ENCODE peak calls at places on chromosomes 5 and 9, in eight cellular contexts. Z, U, I, R, E, X, P and N are unnamed samples.

GRCh38 chr9:32395483-32396216 is 11.2 kb downstream of the ACO1 start:
- DNase-seq in P (no peak), X (no peak), E (peak; percentile 56), U (no peak), R (no peak), Z (peak; percentile 83), I (peak; percentile 31), N (no peak)

GRCh38 chr9:89532478-89532877 is 34.6 kb upstream of the SEMA4D start:
- DNase-seq in U (no peak), R (no peak), Z (no peak), I (no peak), E (no peak), X (no peak), P (no peak), N (no peak)

GRCh38 chr5:16869821-16870796 is 66.0 kb downstream of the MYO10 start:
- DNase-seq in Z (no peak), U (no peak), E (peak; percentile 99), P (no peak), I (peak; percentile 57), R (no peak), X (no peak), N (no peak)

GRCh38 chr9:20270176-20270575 is 352.1 kb downstream of the MLLT3 start:
- DNase-seq in E (no peak), P (no peak), X (no peak), I (no peak), R (no peak), U (no peak), Z (no peak), N (no peak)

GRCh38 chr5:32229586-32229985 is 55.5 kb upstream of the GOLPH3 start:
- DNase-seq in X (no peak), R (no peak), P (no peak), E (no peak), U (no peak), Z (no peak), I (no peak), N (no peak)

GRCh38 chr9:126499005-126499910 is 114.5 kb upstream of the LMX1B start:
- DNase-seq in P (peak; percentile 64), Z (no peak), R (peak; percentile 60), E (peak; percentile 57), X (no peak), U (peak; percentile 26), I (peak; percentile 51), N (no peak)

GRCh38 chr9:98860871-98861293 is 53.4 kb downstream of the GALNT12 start:
- DNase-seq in X (no peak), R (no peak), P (peak; percentile 67), Z (peak; percentile 77), E (peak; percentile 70), I (peak; percentile 48), U (no peak), N (no peak)

GRCh38 chr9:82722051-82722450 is 340.9 kb downstream of the RASEF start:
- DNase-seq in I (no peak), R (no peak), E (no peak), X (no peak), Z (no peak), U (no peak), P (peak; percentile 81), N (no peak)

GRCh38 chr9:347667-348292 is 133.1 kb downstream of the DOCK8 start:
- DNase-seq in R (no peak), E (peak; percentile 71), U (no peak), X (no peak), I (peak; percentile 54), Z (no peak), P (peak; percentile 43), N (no peak)

DNA sequence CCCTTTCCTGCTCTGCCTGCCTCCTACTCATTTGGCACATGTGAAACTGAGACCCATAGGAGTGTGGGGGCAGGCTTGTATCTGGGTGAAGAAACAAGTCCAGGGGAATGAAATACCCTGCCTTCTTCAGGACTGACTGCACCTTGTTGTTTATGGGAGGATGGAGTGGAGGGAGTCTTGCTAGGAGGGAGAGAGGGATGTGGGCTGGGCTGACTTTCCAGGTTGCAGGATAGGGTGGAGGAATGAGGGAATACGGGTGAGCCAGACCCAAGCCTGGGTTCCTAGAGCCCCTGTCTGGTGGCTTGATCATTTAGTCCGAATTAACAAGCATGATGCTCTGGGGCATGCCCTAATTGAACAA is 3.3 kb downstream of the CXXC5 start:
- DNase-seq in E (peak; percentile 20), X (no peak), P (no peak), Z (no peak), I (peak; percentile 49), R (no peak), U (no peak), N (no peak)
- H3K27ac ChIP-seq in E (no peak overlapping the region), X (no peak overlapping the region), P (peak overlapping the region; percentile 13), Z (peak overlapping the region; percentile 96), I (peak overlapping the region; percentile 98), R (no peak overlapping the region), U (no peak overlapping the region), N (no peak overlapping the region)

GRCh38 chr9:114590328-114590727 is 2.8 kb downstream of the ATP6V1G1 start:
- DNase-seq in E (no peak), R (no peak), I (no peak), U (no peak), X (no peak), P (no peak), Z (no peak), N (no peak)
- H3K27ac ChIP-seq in E (no peak overlapping the region), R (no peak overlapping the region), I (no peak overlapping the region), U (no peak overlapping the region), X (no peak overlapping the region), P (no peak overlapping the region), Z (no peak overlapping the region), N (no peak overlapping the region)

DNA sequence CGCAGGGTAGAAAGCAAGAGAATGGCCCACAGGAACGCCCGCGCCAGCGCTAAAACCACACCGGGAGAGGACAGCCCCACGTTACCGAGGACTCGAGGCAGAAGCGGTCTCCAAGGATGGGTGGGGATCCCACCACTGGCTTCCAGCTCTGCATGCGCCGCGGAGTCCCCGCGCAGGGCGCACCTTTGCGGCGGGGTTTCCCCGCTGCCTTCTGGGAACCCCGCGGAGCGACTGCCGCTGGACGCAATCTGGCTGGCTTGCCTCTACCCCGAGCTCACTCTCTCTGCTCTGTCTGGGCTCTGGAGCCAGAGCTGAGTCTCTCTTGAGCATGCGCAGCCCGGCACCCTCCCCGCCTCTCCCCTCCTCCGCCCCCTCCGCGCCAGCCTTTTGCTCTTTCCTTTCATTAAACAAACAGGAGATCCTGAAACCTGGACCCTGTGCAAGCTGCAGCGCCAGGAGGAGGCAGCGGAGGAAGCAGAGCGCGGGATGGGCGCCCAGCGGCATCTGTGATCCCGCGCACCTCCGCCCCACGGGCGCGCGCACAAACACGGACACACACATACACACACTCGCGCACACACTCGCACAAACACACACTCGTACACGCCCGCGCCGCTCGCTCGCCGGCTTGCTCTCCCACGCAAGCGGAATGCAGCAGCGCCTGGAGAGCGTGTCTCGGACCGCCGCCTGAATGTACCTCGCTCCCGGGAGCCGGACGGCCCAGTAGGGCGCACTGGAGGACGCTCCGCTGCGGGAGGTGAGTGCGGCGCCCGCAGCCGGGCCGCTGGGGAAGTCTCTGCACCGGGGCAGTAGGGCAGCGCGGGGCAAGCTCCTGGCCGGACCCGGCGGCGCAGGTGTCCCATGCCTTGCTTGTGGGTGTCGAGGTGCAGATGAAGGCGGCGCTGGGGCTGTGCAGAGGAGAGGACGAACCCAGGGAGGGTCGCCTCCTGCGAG is at the start of gene PLPPR1:
- DNase-seq in I (peak; percentile 53), R (no peak), P (peak; percentile 84), Z (no peak), X (no peak), U (no peak), E (no peak), N (peak; percentile 27)
- H3K27ac ChIP-seq in I (peak within 1 kb of the TSS; percentile 63), R (no peak within 1 kb of the TSS), P (no peak within 1 kb of the TSS), Z (no peak within 1 kb of the TSS), X (no peak within 1 kb of the TSS), U (no peak within 1 kb of the TSS), E (no peak within 1 kb of the TSS), N (no peak within 1 kb of the TSS)

GRCh38 chr9:129667378-129667777 is 1.9 kb downstream of the PRRX2 start:
- DNase-seq in Z (no peak), U (no peak), R (no peak), E (no peak), I (no peak), X (no peak), P (no peak), N (no peak)
- H3K27ac ChIP-seq in Z (no peak overlapping the region), U (no peak overlapping the region), R (no peak overlapping the region), E (no peak overlapping the region), I (no peak overlapping the region), X (no peak overlapping the region), P (no peak overlapping the region), N (no peak overlapping the region)

GRCh38 chr9:4297151-4297794 is 2.6 kb downstream of the GLIS3 start:
- DNase-seq in R (peak; percentile 37), E (peak; percentile 75), X (peak; percentile 30), U (no peak), I (peak; percentile 92), Z (no peak), P (peak; percentile 94), N (no peak)

GRCh38 chr9:4299006-4299795 is 667 bp downstream of the GLIS3 start:
- DNase-seq in Z (no peak), R (no peak), P (peak; percentile 51), E (peak; percentile 18), U (no peak), I (peak; percentile 52), X (no peak), N (no peak)

GRCh38 chr9:4298255-4299005 is 1.4 kb downstream of the GLIS3 start:
- DNase-seq in X (no peak), U (no peak), R (no peak), I (peak; percentile 66), Z (no peak), P (peak; percentile 82), E (peak; percentile 56), N (no peak)

GRCh38 chr9:4296217-4296616 is 3.7 kb downstream of the GLIS3 start:
- DNase-seq in X (no peak), I (peak; percentile 49), P (no peak), R (no peak), U (no peak), Z (no peak), E (no peak), N (no peak)

GRCh38 chr9:4297795-4298254 is 2.0 kb downstream of the GLIS3 start:
- DNase-seq in X (peak; percentile 67), Z (no peak), E (peak; percentile 57), R (peak; percentile 53), P (peak; percentile 88), U (peak; percentile 23), I (peak; percentile 86), N (no peak)
- H3K27ac ChIP-seq in X (no peak overlapping the region), Z (peak overlapping the region; percentile 97), E (peak overlapping the region; percentile 91), R (peak overlapping the region; percentile 45), P (peak overlapping the region; percentile 32), U (no peak overlapping the region), I (peak overlapping the region; percentile 95), N (no peak overlapping the region)

GRCh38 chr9:15211994-15212501 is 95.0 kb downstream of the TTC39B start:
- DNase-seq in U (no peak), X (no peak), Z (no peak), R (no peak), P (peak; percentile 7), I (no peak), E (no peak), N (no peak)
- H3K27ac ChIP-seq in U (no peak overlapping the region), X (no peak overlapping the region), Z (no peak overlapping the region), R (no peak overlapping the region), P (no peak overlapping the region), I (no peak overlapping the region), E (no peak overlapping the region), N (no peak overlapping the region)